ENCODE peak calls at places on chromosome 3, in five cellular contexts. L is H1, P is K562, U is GM12878, F is HepG2. I is an unnamed sample.

GRCh38 chr3:171840831-171841619 is 2.1 kb upstream of the TMEM212 start:
- DNase-seq in U (no peak), P (no peak), L (no peak), F (peak; percentile 97), I (no peak)

GRCh38 chr3:122992628-122993570 is 34.7 kb downstream of the SEMA5B start:
- DNase-seq in F (no peak), L (no peak), U (no peak), P (no peak), I (no peak)

GRCh38 chr3:51982352-51982837 is 940 bp upstream of the ACY1 start:
- DNase-seq in P (peak; percentile 64), L (peak; percentile 66), U (no peak), F (peak; percentile 91), I (peak; percentile 57)

GRCh38 chr3:175479800-175480199 is 620.7 kb downstream of the NAALADL2 start:
- DNase-seq in L (no peak), P (no peak), U (no peak), F (no peak), I (no peak)

GRCh38 chr3:192108820-192109219 is 618.5 kb downstream of the FGF12 start:
- DNase-seq in P (no peak), L (no peak), F (no peak), U (no peak), I (no peak)

GRCh38 chr3:182626484-182627467 is 166.5 kb upstream of the ATP11B start:
- DNase-seq in U (no peak), F (no peak), P (no peak), L (no peak), I (no peak)

GRCh38 chr3:82261013-82261412 is 499.6 kb upstream of the GBE1 start:
- DNase-seq in U (no peak), L (no peak), P (no peak), F (peak; percentile 31), I (no peak)

GRCh38 chr3:179146911-179147570 is 1.1 kb upstream of the PIK3CA start:
- DNase-seq in F (peak; percentile 74), U (peak; percentile 42), P (peak; percentile 79), L (no peak), I (peak; percentile 71)

GRCh38 chr3:5022966-5023776 is 43.9 kb downstream of the BHLHE40 start:
- DNase-seq in L (no peak), F (peak; percentile 73), P (peak; percentile 97), U (no peak), I (peak; percentile 97)

GRCh38 chr3:142726017-142726416 is 2.2 kb downstream of the TRPC1 start:
- DNase-seq in U (no peak), P (no peak), L (no peak), F (no peak), I (no peak)

GRCh38 chr3:38823186-38823585 is 7.2 kb upstream of the SCN10A start:
- DNase-seq in L (no peak), F (no peak), P (no peak), U (no peak), I (no peak)

GRCh38 chr3:45881031-45882022 is 5.0 kb upstream of the CCR9 start:
- DNase-seq in F (no peak), U (no peak), P (peak; percentile 89), L (no peak), I (no peak)

GRCh38 chr3:31184257-31185003 is 290.0 kb upstream of the GADL1 start:
- DNase-seq in P (no peak), L (no peak), F (no peak), U (no peak), I (no peak)

GRCh38 chr3:181711325-181712135 is at the start of gene SOX2:
- DNase-seq in L (peak; percentile 83), F (peak; percentile 67), P (peak; percentile 33), U (no peak), I (peak; percentile 38)

GRCh38 chr3:36893137-36893557 is 51.7 kb downstream of the TRANK1 start:
- DNase-seq in F (no peak), L (peak; percentile 22), U (no peak), P (peak; percentile 60), I (no peak)

GRCh38 chr3:87318609-87319008 is 42.2 kb upstream of the POU1F1 start:
- DNase-seq in L (no peak), P (no peak), F (no peak), U (no peak), I (no peak)

GRCh38 chr3:50445919-50446318 is 57.5 kb downstream of the CACNA2D2 start:
- DNase-seq in P (no peak), U (no peak), F (peak; percentile 84), L (no peak), I (no peak)

GRCh38 chr3:196968233-196969000 is at the start of gene PIGZ:
- DNase-seq in P (peak; percentile 77), F (no peak), L (peak; percentile 71), U (no peak), I (no peak)

GRCh38 chr3:187746059-187746453 is 788 bp upstream of the BCL6 start:
- DNase-seq in U (no peak), P (peak; percentile 13), F (no peak), L (no peak), I (no peak)

GRCh38 chr3:151916781-151917180 is 43.3 kb downstream of the SUCNR1 start:
- DNase-seq in F (no peak), U (no peak), P (no peak), L (no peak), I (no peak)

GRCh38 chr3:108201258-108201657 is 21.0 kb downstream of the IFT57 start:
- DNase-seq in L (no peak), U (no peak), P (no peak), F (no peak), I (no peak)

GRCh38 chr3:21750831-21751391 is at the start of gene ZNF385D:
- DNase-seq in P (no peak), L (peak; percentile 80), F (no peak), U (no peak), I (no peak)

GRCh38 chr3:58628823-58629562 is 37.6 kb downstream of the FAM3D start:
- DNase-seq in L (no peak), F (peak; percentile 10), P (no peak), U (no peak), I (no peak)

GRCh38 chr3:196600359-196600758 is 31.9 kb downstream of the FBXO45 start:
- DNase-seq in L (peak; percentile 20), P (no peak), F (no peak), U (no peak), I (no peak)

GRCh38 chr3:141370065-141370533 is 1.8 kb downstream of the ZBTB38 start:
- DNase-seq in L (no peak), F (peak; percentile 94), P (peak; percentile 94), U (peak; percentile 96), I (peak; percentile 91)

GRCh38 chr3:53254190-53254809 is 1.5 kb downstream of the TKT start:
- DNase-seq in P (peak; percentile 34), F (no peak), U (no peak), L (no peak), I (no peak)

GRCh38 chr3:60757724-60758123 is 493.5 kb downstream of the FHIT start:
- DNase-seq in P (no peak), F (no peak), U (no peak), L (no peak), I (no peak)

GRCh38 chr3:31232049-31233040 is 300.4 kb upstream of the STT3B start:
- DNase-seq in P (no peak), F (no peak), U (no peak), L (no peak), I (no peak)

GRCh38 chr3:111733154-111733553 is 125.9 kb upstream of the PHLDB2 start:
- DNase-seq in U (no peak), P (no peak), F (peak; percentile 86), L (no peak), I (no peak)

DNA sequence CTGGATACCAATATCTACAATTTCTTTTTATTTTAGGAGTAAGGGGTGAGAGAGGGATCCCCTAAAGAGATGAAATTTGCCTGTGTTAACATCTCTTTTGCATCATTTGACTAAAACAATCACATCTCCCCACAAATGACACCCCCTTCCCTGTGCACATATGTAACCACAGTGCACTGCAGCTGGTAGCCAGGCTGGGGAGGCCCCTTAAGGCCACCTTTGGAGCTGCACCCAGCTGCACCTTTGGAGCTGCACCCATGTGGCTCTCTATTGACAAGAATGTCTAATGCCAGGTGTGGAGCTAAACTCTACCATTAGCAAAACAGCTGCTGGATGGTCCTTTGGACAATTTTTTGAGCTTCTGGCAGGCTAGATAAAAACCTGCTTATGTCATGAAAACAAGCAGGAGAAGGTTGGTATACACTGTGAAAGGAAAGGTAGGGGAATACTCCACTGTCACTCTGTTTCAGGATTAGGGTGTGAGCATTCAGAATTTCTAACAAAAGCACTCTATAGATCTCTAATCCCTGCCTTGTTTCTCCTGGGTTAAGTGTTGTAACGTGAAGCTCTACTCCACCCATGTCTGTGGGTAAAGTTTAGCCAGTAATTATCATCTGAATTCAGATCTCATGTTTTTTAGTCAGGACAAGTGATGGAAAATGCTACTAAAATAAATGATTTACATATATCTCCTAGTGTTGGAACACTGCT is 52.1 kb downstream of the TFG start:
- DNase-seq in U (no peak), F (peak; percentile 2), P (peak; percentile 44), L (no peak), I (no peak)
- TF ChIP-seq SRF in U (no peak), F (no peak), P (no peak), L (no peak), I (no peak)

GRCh38 chr3:185714085-185714484 is 110.8 kb downstream of the IGF2BP2 start:
- DNase-seq in F (no peak), U (no peak), L (no peak), P (no peak), I (no peak)

GRCh38 chr3:185712337-185712736 is 112.5 kb downstream of the IGF2BP2 start:
- DNase-seq in U (no peak), L (no peak), F (no peak), P (no peak), I (no peak)

GRCh38 chr3:185709241-185709955 is 115.4 kb downstream of the IGF2BP2 start:
- DNase-seq in F (no peak), P (no peak), U (no peak), L (peak; percentile 31), I (no peak)

GRCh38 chr3:185713015-185713414 is 111.8 kb downstream of the IGF2BP2 start:
- DNase-seq in P (no peak), F (peak; percentile 72), L (peak; percentile 8), U (no peak), I (no peak)

GRCh38 chr3:185711255-185711870 is 113.5 kb downstream of the IGF2BP2 start:
- DNase-seq in L (peak; percentile 50), F (no peak), U (no peak), P (no peak), I (no peak)
- TF ChIP-seq SRF in L (no peak), F (no peak), U (no peak), P (no peak), I (no peak)

DNA sequence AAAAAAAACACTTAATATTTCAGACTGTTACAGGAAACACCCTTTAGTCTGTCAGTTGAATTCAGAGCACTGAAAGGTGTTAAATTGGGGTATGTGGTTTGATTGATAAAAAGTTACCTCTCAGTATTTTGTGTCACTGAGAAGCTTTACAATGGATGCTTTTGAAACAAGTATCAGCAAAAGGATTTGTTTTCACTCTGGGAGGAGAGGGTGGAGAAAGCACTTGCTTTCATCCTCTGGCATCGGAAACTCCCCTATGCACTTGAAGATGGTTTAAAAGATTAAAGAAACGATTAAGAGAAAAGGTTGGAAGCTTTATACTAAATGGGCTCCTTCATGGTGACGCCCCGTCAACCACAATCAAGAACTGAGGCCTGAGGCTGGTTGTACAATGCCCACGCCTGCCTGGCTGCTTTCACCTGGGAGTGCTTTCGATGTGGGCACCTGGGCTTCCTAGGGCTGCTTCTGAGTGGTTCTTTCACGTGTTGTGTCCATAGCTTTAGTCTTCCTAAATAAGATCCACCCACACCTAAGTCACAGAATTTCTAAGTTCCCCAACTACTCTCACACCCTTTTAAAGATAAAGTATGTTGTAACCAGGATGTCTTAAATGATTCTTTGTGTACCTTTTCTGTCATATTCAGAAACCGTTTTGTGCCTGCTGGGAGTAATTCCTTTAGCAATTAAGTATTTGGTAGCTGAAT is 17.9 kb downstream of the TMEM43 start:
- DNase-seq in U (no peak), F (no peak), L (no peak), P (no peak), I (no peak)
- TF ChIP-seq SRF in U (no peak), F (no peak), L (no peak), P (no peak), I (no peak)

GRCh38 chr3:136955813-136956212 is 2.0 kb upstream of the IL20RB start:
- DNase-seq in U (no peak), F (peak; percentile 81), P (peak; percentile 22), L (no peak), I (peak; percentile 77)
- TF ChIP-seq SRF in U (no peak), F (no peak), P (no peak), L (no peak), I (no peak)